ENCODE peak calls at places on chromosome 1, in five cellular contexts. One of them, this sample, is unnamed.

GRCh38 chr1:47227370-47228232 is 4.4 kb downstream of the TAL1 start:
- DNase-seq in OCI-LY7: no peak
- DNase-seq in stomach: no peak
- DNase-seq in KG1: no peak
- DNase-seq in substantia nigra: no peak
- DNase-seq in this sample: no peak

GRCh38 chr1:23525558-23526174 is 5.4 kb downstream of the E2F2 start:
- DNase-seq in OCI-LY7: peak
- DNase-seq in stomach: no peak
- DNase-seq in KG1: no peak
- DNase-seq in substantia nigra: no peak
- DNase-seq in this sample: peak

GRCh38 chr1:81800741-81801031 is at the start of gene ADGRL2:
- DNase-seq in OCI-LY7: no peak
- DNase-seq in stomach: peak
- DNase-seq in KG1: no peak
- DNase-seq in substantia nigra: no peak
- DNase-seq in this sample: no peak

GRCh38 chr1:84571150-84571535 is 3.1 kb downstream of the CTBS start:
- DNase-seq in OCI-LY7: no peak
- DNase-seq in stomach: no peak
- DNase-seq in KG1: no peak
- DNase-seq in substantia nigra: no peak
- DNase-seq in this sample: no peak

GRCh38 chr1:243496173-243496553 is 240.3 kb downstream of the SDCCAG8 start:
- DNase-seq in OCI-LY7: no peak
- DNase-seq in stomach: no peak
- DNase-seq in KG1: no peak
- DNase-seq in substantia nigra: peak
- DNase-seq in this sample: no peak

GRCh38 chr1:38173848-38174247 is 127.3 kb upstream of the POU3F1 start:
- DNase-seq in OCI-LY7: no peak
- DNase-seq in stomach: no peak
- DNase-seq in KG1: no peak
- DNase-seq in substantia nigra: no peak
- DNase-seq in this sample: peak

GRCh38 chr1:84756455-84757082 is 66.3 kb upstream of the SSX2IP start:
- DNase-seq in OCI-LY7: no peak
- DNase-seq in stomach: no peak
- DNase-seq in KG1: no peak
- DNase-seq in substantia nigra: no peak
- DNase-seq in this sample: no peak

GRCh38 chr1:156751724-156752481 is 428 bp upstream of the HDGF start:
- DNase-seq in OCI-LY7: peak
- DNase-seq in stomach: peak
- DNase-seq in KG1: peak
- DNase-seq in substantia nigra: peak
- DNase-seq in this sample: peak

GRCh38 chr1:155006601-155007101 is 4.0 kb downstream of the ZBTB7B start:
- DNase-seq in OCI-LY7: peak
- DNase-seq in stomach: no peak
- DNase-seq in KG1: peak
- DNase-seq in substantia nigra: peak
- DNase-seq in this sample: peak

GRCh38 chr1:94100785-94101612 is 19.9 kb downstream of the ABCA4 start:
- DNase-seq in OCI-LY7: no peak
- DNase-seq in stomach: no peak
- DNase-seq in KG1: no peak
- DNase-seq in substantia nigra: no peak
- DNase-seq in this sample: no peak

GRCh38 chr1:2907051-2907450 is 105.6 kb upstream of the TTC34 start:
- DNase-seq in OCI-LY7: no peak
- DNase-seq in stomach: no peak
- DNase-seq in KG1: no peak
- DNase-seq in substantia nigra: no peak
- DNase-seq in this sample: no peak

GRCh38 chr1:216456682-216457081 is 33.4 kb upstream of the USH2A start:
- DNase-seq in OCI-LY7: no peak
- DNase-seq in stomach: no peak
- DNase-seq in KG1: no peak
- DNase-seq in substantia nigra: no peak
- DNase-seq in this sample: no peak

GRCh38 chr1:8571200-8571984 is 246.0 kb downstream of the RERE start:
- DNase-seq in OCI-LY7: peak
- DNase-seq in stomach: peak
- DNase-seq in KG1: no peak
- DNase-seq in substantia nigra: no peak
- DNase-seq in this sample: no peak

GRCh38 chr1:213669964-213670691 is 317.6 kb upstream of the PROX1 start:
- DNase-seq in OCI-LY7: peak
- DNase-seq in stomach: no peak
- DNase-seq in KG1: no peak
- DNase-seq in substantia nigra: no peak
- DNase-seq in this sample: no peak

GRCh38 chr1:246682231-246682895 is 41.8 kb upstream of the SCCPDH start:
- DNase-seq in OCI-LY7: no peak
- DNase-seq in stomach: no peak
- DNase-seq in KG1: no peak
- DNase-seq in substantia nigra: no peak
- DNase-seq in this sample: no peak

GRCh38 chr1:186915555-186915954 is 86.8 kb downstream of the PLA2G4A start:
- DNase-seq in OCI-LY7: no peak
- DNase-seq in stomach: no peak
- DNase-seq in KG1: no peak
- DNase-seq in substantia nigra: no peak
- DNase-seq in this sample: no peak

This sample was measured in MV-4-11.